ENCODE peak calls at places on chromosome 17, in four cellular contexts. R is left lung, L is bronchial epithelial cell, J is AG10803. I is an unnamed sample.

GRCh38 chr17:57284984-57285646 is 28.8 kb downstream of the MSI2 start:
- DNase-seq in R (no peak), L (no peak), J (no peak), I (no peak)

GRCh38 chr17:65759532-65759931 is 198.1 kb upstream of the AXIN2 start:
- DNase-seq in R (no peak), L (no peak), J (no peak), I (no peak)

GRCh38 chr17:83034525-83034924 is 44.9 kb upstream of the METRNL start:
- DNase-seq in R (no peak), L (no peak), J (no peak), I (no peak)

GRCh38 chr17:4641297-4642195 is at the start of gene ALOX15:
- DNase-seq in R (no peak), L (no peak), J (no peak), I (no peak)

GRCh38 chr17:55314784-55315491 is 50.2 kb downstream of the HLF start:
- DNase-seq in R (no peak), L (no peak), J (no peak), I (no peak)

GRCh38 chr17:81682565-81683207 is 911 bp downstream of the ARL16 start:
- DNase-seq in R (no peak), L (no peak), J (no peak), I (no peak)

GRCh38 chr17:2803971-2804370 is 7.7 kb downstream of the RAP1GAP2 start:
- DNase-seq in R (no peak), L (no peak), J (no peak), I (no peak)

GRCh38 chr17:17015221-17015620 is 27.0 kb upstream of the MPRIP start:
- DNase-seq in R (no peak), L (no peak), J (no peak), I (peak)

GRCh38 chr17:57366558-57367351 is 110.4 kb downstream of the MSI2 start:
- DNase-seq in R (no peak), L (no peak), J (no peak), I (no peak)

GRCh38 chr17:9271989-9272388 is 250.7 kb downstream of the NTN1 start:
- DNase-seq in R (no peak), L (no peak), J (no peak), I (no peak)

GRCh38 chr17:29178750-29179231 is 1.4 kb downstream of the MYO18A start:
- DNase-seq in R (peak), L (peak), J (no peak), I (peak)

GRCh38 chr17:9957244-9957643 is 52.2 kb upstream of the RCVRN start:
- DNase-seq in R (no peak), L (no peak), J (no peak), I (no peak)

GRCh38 chr17:72968798-72969197 is 123.7 kb downstream of the SLC39A11 start:
- DNase-seq in R (no peak), L (no peak), J (no peak), I (no peak)

GRCh38 chr17:68458260-68459029 is 1.1 kb upstream of the WIPI1 start:
- DNase-seq in R (no peak), L (no peak), J (no peak), I (no peak)

GRCh38 chr17:68455756-68456528 is 1.4 kb downstream of the WIPI1 start:
- DNase-seq in R (no peak), L (peak), J (peak), I (peak)

GRCh38 chr17:68457539-68458259 is 403 bp upstream of the WIPI1 start:
- DNase-seq in R (peak), L (peak), J (peak), I (peak)

GRCh38 chr17:68456529-68457167 is 648 bp downstream of the WIPI1 start:
- DNase-seq in R (peak), L (peak), J (peak), I (peak)

GRCh38 chr17:68457168-68457538 is at the start of gene WIPI1:
- DNase-seq in R (peak), L (no peak), J (no peak), I (no peak)
- TF ChIP-seq CTCF in R (no peak), L (no peak), J (no peak), I (no peak)

GRCh38 chr17:79776378-79777165 is 1.4 kb upstream of the CBX2 start:
- DNase-seq in R (no peak), L (no peak), J (no peak), I (no peak)
- H3K4me3 ChIP-seq in R (no peak), L (no peak), J (no peak), I (no peak)

DNA sequence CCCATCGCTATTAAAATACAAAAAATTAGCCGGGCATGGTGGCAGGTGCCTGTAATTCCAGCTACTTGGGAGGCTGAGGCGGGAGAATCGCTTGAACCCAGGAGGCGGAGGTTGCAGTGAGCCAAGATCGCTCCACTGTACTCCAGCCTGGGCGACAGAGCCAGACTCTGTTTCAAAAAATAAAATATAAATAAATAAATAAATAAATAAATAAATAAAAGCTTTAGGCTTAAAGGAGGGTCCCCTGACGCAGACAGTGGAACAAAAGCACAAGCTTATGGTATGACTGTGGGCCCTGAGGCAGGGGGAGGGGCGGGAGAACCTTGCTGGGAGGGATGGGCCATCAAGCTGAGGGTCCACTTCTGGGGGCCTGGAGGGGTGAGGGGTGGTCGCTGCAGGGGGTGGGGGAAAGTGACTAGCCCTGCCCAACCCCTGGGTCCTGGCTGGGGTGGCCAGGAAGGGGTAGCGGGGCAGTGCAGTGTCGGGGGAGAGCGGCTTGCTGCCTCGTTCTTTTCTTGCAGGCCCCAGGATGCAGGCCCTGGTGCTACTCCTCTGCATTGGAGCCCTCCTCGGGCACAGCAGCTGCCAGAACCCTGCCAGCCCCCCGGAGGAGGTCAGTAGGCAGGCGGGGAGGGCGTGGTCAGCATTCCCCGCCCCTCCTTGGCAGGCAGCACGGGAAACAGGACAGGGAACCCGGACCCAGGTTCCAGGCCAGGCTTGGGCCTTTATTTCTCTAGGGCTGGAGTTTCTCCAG is 4.7 kb downstream of the SERPINF1 start:
- DNase-seq in R (no peak), L (no peak), J (no peak), I (peak)
- TF ChIP-seq CTCF in R (no peak), L (no peak), J (no peak), I (no peak)

GRCh38 chr17:39737761-39738567 is at the start of gene GRB7:
- DNase-seq in R (peak), L (peak), J (no peak), I (peak)
- H3K4me3 ChIP-seq in R (peak), L (peak), J (no peak), I (peak)

DNA sequence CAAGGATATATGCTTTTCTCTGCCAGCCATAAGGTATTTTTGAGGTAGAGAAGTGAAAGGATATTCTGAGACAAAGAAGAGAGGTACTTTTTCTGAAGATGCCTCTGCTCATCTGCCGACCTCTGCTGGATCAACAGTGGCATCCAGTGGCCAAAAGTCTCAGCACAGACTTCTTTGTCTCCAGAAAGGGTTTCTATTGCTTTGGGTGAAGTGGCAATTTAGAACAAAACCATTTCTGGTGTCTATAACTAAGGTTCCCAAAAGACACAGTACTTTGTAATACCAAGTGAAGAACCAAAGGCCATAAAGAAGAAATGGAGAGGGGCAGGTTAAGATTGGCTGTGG is 155.2 kb upstream of the C17orf78 start:
- DNase-seq in R (no peak), L (peak), J (peak), I (peak)
- TF ChIP-seq CTCF in R (no peak), L (peak), J (peak), I (peak)

GRCh38 chr17:74357466-74357809 is 4.2 kb downstream of the BTBD17 start:
- DNase-seq in R (no peak), L (no peak), J (no peak), I (no peak)
- H3K4me3 ChIP-seq in R (no peak), L (no peak), J (no peak), I (no peak)

DNA sequence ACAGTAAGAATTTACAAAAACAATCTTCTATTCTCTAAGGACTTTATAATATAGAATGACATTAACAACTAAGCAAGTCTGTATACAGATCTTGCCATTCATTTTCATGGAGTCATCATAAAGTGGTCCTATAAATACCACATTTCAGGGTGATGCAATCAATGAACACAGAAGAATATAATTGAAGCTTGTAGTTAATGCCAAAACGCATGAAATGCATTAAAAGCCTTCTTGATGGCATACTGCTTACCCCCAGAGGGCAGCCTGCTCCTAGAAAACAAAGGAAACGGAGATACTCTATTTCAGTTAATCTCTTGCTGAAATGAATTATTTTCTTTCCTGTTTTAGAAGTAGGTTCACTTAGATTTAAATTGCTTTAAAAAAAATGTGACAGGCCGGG is 45.2 kb upstream of the STAC2 start:
- DNase-seq in R (no peak), L (peak), J (peak), I (peak)
- TF ChIP-seq CTCF in R (no peak), L (no peak), J (peak), I (peak)

GRCh38 chr17:63646492-63646815 is 24.2 kb downstream of the MAP3K3 start:
- DNase-seq in R (no peak), L (no peak), J (no peak), I (no peak)
- H3K4me3 ChIP-seq in R (no peak), L (no peak), J (no peak), I (no peak)

I was measured in epithelial cell of esophagus.